ENCODE peak calls at places on chromosomes 6 and 20, in five cellular contexts. One of them, this sample, is unnamed.
A peak's percentile ranks its signal among the peaks of the same experiment; 100 is the strongest.

GRCh38 chr6:14721103-14721758 is 524.6 kb upstream of the JARID2 start:
- DNase-seq in stimulated activated naive CD8-positive, alpha-beta T cell treated with anti-CD3 and anti-CD28 coated beads, Interleukin-15, Interleukin-2, amounts not matched to agents 100 U/mL and 50 U/mL, for 24 hours: no peak
- DNase-seq in EL: no peak
- DNase-seq in aorta: no peak
- DNase-seq in NCI-H1105: no peak
- DNase-seq in this sample: no peak

GRCh38 chr20:22586645-22587310 is 2.4 kb upstream of the FOXA2 start:
- DNase-seq in stimulated activated naive CD8-positive, alpha-beta T cell treated with anti-CD3 and anti-CD28 coated beads, Interleukin-15, Interleukin-2, amounts not matched to agents 100 U/mL and 50 U/mL, for 24 hours: peak; percentile 46
- DNase-seq in EL: no peak
- DNase-seq in aorta: no peak
- DNase-seq in NCI-H1105: no peak
- DNase-seq in this sample: peak; percentile 78

GRCh38 chr6:151257984-151258445 is 18.2 kb downstream of the AKAP12 start:
- DNase-seq in stimulated activated naive CD8-positive, alpha-beta T cell treated with anti-CD3 and anti-CD28 coated beads, Interleukin-15, Interleukin-2, amounts not matched to agents 100 U/mL and 50 U/mL, for 24 hours: no peak
- DNase-seq in EL: no peak
- DNase-seq in aorta: no peak
- DNase-seq in NCI-H1105: no peak
- DNase-seq in this sample: no peak

GRCh38 chr6:36769161-36769675 is 70.0 kb downstream of the CPNE5 start:
- DNase-seq in stimulated activated naive CD8-positive, alpha-beta T cell treated with anti-CD3 and anti-CD28 coated beads, Interleukin-15, Interleukin-2, amounts not matched to agents 100 U/mL and 50 U/mL, for 24 hours: no peak
- DNase-seq in EL: peak; percentile 80
- DNase-seq in aorta: no peak
- DNase-seq in NCI-H1105: no peak
- DNase-seq in this sample: no peak

GRCh38 chr6:3638662-3639061 is 112.9 kb downstream of the PXDC1 start:
- DNase-seq in stimulated activated naive CD8-positive, alpha-beta T cell treated with anti-CD3 and anti-CD28 coated beads, Interleukin-15, Interleukin-2, amounts not matched to agents 100 U/mL and 50 U/mL, for 24 hours: no peak
- DNase-seq in EL: no peak
- DNase-seq in aorta: no peak
- DNase-seq in NCI-H1105: no peak
- DNase-seq in this sample: no peak

GRCh38 chr20:54340667-54341081 is 132.8 kb downstream of the PFDN4 start:
- DNase-seq in stimulated activated naive CD8-positive, alpha-beta T cell treated with anti-CD3 and anti-CD28 coated beads, Interleukin-15, Interleukin-2, amounts not matched to agents 100 U/mL and 50 U/mL, for 24 hours: no peak
- DNase-seq in EL: peak; percentile 69
- DNase-seq in aorta: no peak
- DNase-seq in NCI-H1105: no peak
- DNase-seq in this sample: no peak

GRCh38 chr6:30845183-30845582 is 39.1 kb upstream of the DDR1 start:
- DNase-seq in stimulated activated naive CD8-positive, alpha-beta T cell treated with anti-CD3 and anti-CD28 coated beads, Interleukin-15, Interleukin-2, amounts not matched to agents 100 U/mL and 50 U/mL, for 24 hours: no peak
- DNase-seq in EL: no peak
- DNase-seq in aorta: no peak
- DNase-seq in NCI-H1105: no peak
- DNase-seq in this sample: no peak

GRCh38 chr20:63497138-63497945 is 1.5 kb downstream of the EEF1A2 start:
- DNase-seq in stimulated activated naive CD8-positive, alpha-beta T cell treated with anti-CD3 and anti-CD28 coated beads, Interleukin-15, Interleukin-2, amounts not matched to agents 100 U/mL and 50 U/mL, for 24 hours: no peak
- DNase-seq in EL: no peak
- DNase-seq in aorta: no peak
- DNase-seq in NCI-H1105: no peak
- DNase-seq in this sample: no peak

GRCh38 chr20:62433655-62434054 is 6.3 kb upstream of the RBBP8NL start:
- DNase-seq in stimulated activated naive CD8-positive, alpha-beta T cell treated with anti-CD3 and anti-CD28 coated beads, Interleukin-15, Interleukin-2, amounts not matched to agents 100 U/mL and 50 U/mL, for 24 hours: no peak
- DNase-seq in EL: no peak
- DNase-seq in aorta: peak; percentile 70
- DNase-seq in NCI-H1105: no peak
- DNase-seq in this sample: no peak

GRCh38 chr20:17281478-17281877 is 54.6 kb downstream of the PCSK2 start:
- DNase-seq in stimulated activated naive CD8-positive, alpha-beta T cell treated with anti-CD3 and anti-CD28 coated beads, Interleukin-15, Interleukin-2, amounts not matched to agents 100 U/mL and 50 U/mL, for 24 hours: peak; percentile 25
- DNase-seq in EL: peak; percentile 17
- DNase-seq in aorta: no peak
- DNase-seq in NCI-H1105: peak; percentile 50
- DNase-seq in this sample: no peak

GRCh38 chr6:150876598-150876997 is 11.1 kb downstream of the MTHFD1L start:
- DNase-seq in stimulated activated naive CD8-positive, alpha-beta T cell treated with anti-CD3 and anti-CD28 coated beads, Interleukin-15, Interleukin-2, amounts not matched to agents 100 U/mL and 50 U/mL, for 24 hours: no peak
- DNase-seq in EL: no peak
- DNase-seq in aorta: peak; percentile 79
- DNase-seq in NCI-H1105: peak; percentile 44
- DNase-seq in this sample: no peak

GRCh38 chr6:37024665-37025337 is 19.3 kb downstream of the FGD2 start:
- DNase-seq in stimulated activated naive CD8-positive, alpha-beta T cell treated with anti-CD3 and anti-CD28 coated beads, Interleukin-15, Interleukin-2, amounts not matched to agents 100 U/mL and 50 U/mL, for 24 hours: peak; percentile 74
- DNase-seq in EL: peak; percentile 63
- DNase-seq in aorta: no peak
- DNase-seq in NCI-H1105: no peak
- DNase-seq in this sample: peak; percentile 52

GRCh38 chr6:125571207-125571740 is 178.2 kb upstream of the HEY2 start:
- DNase-seq in stimulated activated naive CD8-positive, alpha-beta T cell treated with anti-CD3 and anti-CD28 coated beads, Interleukin-15, Interleukin-2, amounts not matched to agents 100 U/mL and 50 U/mL, for 24 hours: no peak
- DNase-seq in EL: no peak
- DNase-seq in aorta: no peak
- DNase-seq in NCI-H1105: no peak
- DNase-seq in this sample: no peak

GRCh38 chr20:38460040-38460623 is 12.5 kb upstream of the RALGAPB start:
- DNase-seq in stimulated activated naive CD8-positive, alpha-beta T cell treated with anti-CD3 and anti-CD28 coated beads, Interleukin-15, Interleukin-2, amounts not matched to agents 100 U/mL and 50 U/mL, for 24 hours: no peak
- DNase-seq in EL: peak; percentile 85
- DNase-seq in aorta: no peak
- DNase-seq in NCI-H1105: peak; percentile 54
- DNase-seq in this sample: no peak

GRCh38 chr6:45946352-45946751 is 69.3 kb downstream of the CLIC5 start:
- DNase-seq in stimulated activated naive CD8-positive, alpha-beta T cell treated with anti-CD3 and anti-CD28 coated beads, Interleukin-15, Interleukin-2, amounts not matched to agents 100 U/mL and 50 U/mL, for 24 hours: no peak
- DNase-seq in EL: peak; percentile 66
- DNase-seq in aorta: no peak
- DNase-seq in NCI-H1105: no peak
- DNase-seq in this sample: no peak

GRCh38 chr6:125991653-125992052 is 5.3 kb downstream of the TRMT11 start:
- DNase-seq in stimulated activated naive CD8-positive, alpha-beta T cell treated with anti-CD3 and anti-CD28 coated beads, Interleukin-15, Interleukin-2, amounts not matched to agents 100 U/mL and 50 U/mL, for 24 hours: no peak
- DNase-seq in EL: no peak
- DNase-seq in aorta: no peak
- DNase-seq in NCI-H1105: no peak
- DNase-seq in this sample: no peak

GRCh38 chr6:167146977-167147376 is 10.8 kb downstream of the GPR31 start:
- DNase-seq in stimulated activated naive CD8-positive, alpha-beta T cell treated with anti-CD3 and anti-CD28 coated beads, Interleukin-15, Interleukin-2, amounts not matched to agents 100 U/mL and 50 U/mL, for 24 hours: no peak
- DNase-seq in EL: no peak
- DNase-seq in aorta: no peak
- DNase-seq in NCI-H1105: no peak
- DNase-seq in this sample: no peak